ENCODE peak calls at places on chromosomes 2 and 18, in ten cellular contexts. G is transverse colon, E is LNCaP clone FGC, N is T-helper 1 cell, Z is RKO, I is globus pallidus, W is NCI-H1092, A is Calu3, L is A549, Q is tibial nerve. T is an unnamed sample.

GRCh38 chr2:74587664-74588277 is 33.3 kb downstream of the DOK1 start:
- DNase-seq in G (peak; percentile 65), E (no peak), N (peak; percentile 37), Z (peak; percentile 79), I (peak; percentile 61), W (peak; percentile 24), A (peak; percentile 59), L (peak; percentile 82), Q (peak; percentile 78), T (peak; percentile 90)

GRCh38 chr2:233100192-233100998 is 40.3 kb downstream of the INPP5D start:
- DNase-seq in G (peak; percentile 56), E (no peak), N (peak; percentile 37), Z (no peak), I (no peak), W (no peak), A (no peak), L (no peak), Q (no peak), T (peak; percentile 76)

GRCh38 chr2:64978514-64979268 is 10.5 kb upstream of the SLC1A4 start:
- DNase-seq in G (no peak), E (no peak), N (no peak), Z (peak; percentile 30), I (no peak), W (no peak), A (no peak), L (no peak), Q (no peak), T (no peak)

GRCh38 chr2:232494542-232494941 is 6.9 kb upstream of the ECEL1 start:
- DNase-seq in G (no peak), E (no peak), N (no peak), Z (no peak), I (no peak), W (no peak), A (no peak), L (no peak), Q (no peak), T (no peak)

GRCh38 chr2:106339156-106339555 is 129.1 kb downstream of the RGPD3 start:
- DNase-seq in G (no peak), E (no peak), N (no peak), Z (no peak), I (no peak), W (no peak), A (no peak), L (no peak), Q (no peak), T (no peak)

GRCh38 chr2:151857650-151858049 is 29.4 kb upstream of the ARL5A start:
- DNase-seq in G (no peak), E (no peak), N (no peak), Z (no peak), I (no peak), W (no peak), A (no peak), L (no peak), Q (no peak), T (no peak)

GRCh38 chr2:181483221-181483620 is 26.0 kb downstream of the ITGA4 start:
- DNase-seq in G (no peak), E (no peak), N (no peak), Z (no peak), I (peak; percentile 4), W (no peak), A (no peak), L (no peak), Q (no peak), T (no peak)

GRCh38 chr18:59502222-59502898 is 143.3 kb upstream of the LMAN1 start:
- DNase-seq in G (no peak), E (no peak), N (no peak), Z (no peak), I (no peak), W (no peak), A (no peak), L (no peak), Q (no peak), T (no peak)

GRCh38 chr18:33210575-33211189 is 229.8 kb downstream of the CCDC178 start:
- DNase-seq in G (no peak), E (no peak), N (no peak), Z (peak; percentile 67), I (peak; percentile 21), W (peak; percentile 70), A (peak; percentile 13), L (no peak), Q (no peak), T (no peak)

GRCh38 chr18:36942264-36942663 is 113.3 kb downstream of the KIAA1328 start:
- DNase-seq in G (no peak), E (peak; percentile 25), N (no peak), Z (peak; percentile 57), I (no peak), W (no peak), A (peak; percentile 40), L (peak; percentile 2), Q (no peak), T (peak; percentile 60)

GRCh38 chr2:48471048-48471474 is 58.9 kb upstream of the STON1 start:
- DNase-seq in G (no peak), E (peak; percentile 22), N (no peak), Z (peak; percentile 65), I (peak; percentile 57), W (peak; percentile 8), A (peak; percentile 39), L (peak; percentile 35), Q (peak; percentile 58), T (no peak)

GRCh38 chr2:64017811-64018714 is 1.2 kb downstream of the VPS54 start:
- DNase-seq in G (peak; percentile 19), E (no peak), N (no peak), Z (peak; percentile 72), I (peak; percentile 39), W (peak; percentile 8), A (no peak), L (no peak), Q (no peak), T (peak; percentile 64)

GRCh38 chr18:48956378-48956777 is 5.6 kb upstream of the SMAD7 start:
- DNase-seq in G (no peak), E (no peak), N (no peak), Z (no peak), I (no peak), W (no peak), A (no peak), L (no peak), Q (peak; percentile 57), T (no peak)

GRCh38 chr2:72927619-72928537 is 10.6 kb downstream of the EMX1 start:
- DNase-seq in G (peak; percentile 7), E (no peak), N (no peak), Z (no peak), I (no peak), W (no peak), A (no peak), L (no peak), Q (no peak), T (no peak)

GRCh38 chr2:172938713-172939375 is 136.8 kb upstream of the MAP3K20 start:
- DNase-seq in G (no peak), E (no peak), N (no peak), Z (no peak), I (no peak), W (no peak), A (no peak), L (no peak), Q (no peak), T (no peak)

GRCh38 chr2:169997140-169997887 is 170.1 kb downstream of the UBR3 start:
- DNase-seq in G (no peak), E (no peak), N (no peak), Z (peak; percentile 20), I (no peak), W (no peak), A (no peak), L (no peak), Q (no peak), T (no peak)

GRCh38 chr2:73107211-73107926 is 5.4 kb downstream of the RAB11FIP5 start:
- DNase-seq in G (peak; percentile 41), E (no peak), N (no peak), Z (no peak), I (no peak), W (no peak), A (no peak), L (no peak), Q (no peak), T (no peak)

GRCh38 chr2:193584001-193584400 is 1389.3 kb upstream of the TMEFF2 start:
- DNase-seq in G (no peak), E (no peak), N (no peak), Z (no peak), I (no peak), W (no peak), A (peak; percentile 45), L (no peak), Q (no peak), T (no peak)

GRCh38 chr2:189660803-189661147 is 484 bp upstream of the ASNSD1 start:
- DNase-seq in G (no peak), E (no peak), N (no peak), Z (no peak), I (no peak), W (no peak), A (no peak), L (no peak), Q (no peak), T (no peak)

GRCh38 chr2:191935247-191935646 is 88.4 kb upstream of the CAVIN2 start:
- DNase-seq in G (no peak), E (no peak), N (no peak), Z (no peak), I (no peak), W (peak; percentile 36), A (no peak), L (no peak), Q (no peak), T (no peak)

T was measured in activated CD4-positive, alpha-beta T cell treated with anti-CD3 and anti-CD28 coated beads, Interleukin-2, amount 10 ng/mL, durations not matched to agents 24 days and 14 days.